ENCODE peak calls at places on chromosomes 16 and 17, in eight cellular contexts. One of them, this sample, is unnamed.

GRCh38 chr17:37744961-37745800 is at the start of gene HNF1B:
- DNase-seq in AG04450: no peak
- DNase-seq in fibroblast of pulmonary artery: no peak
- DNase-seq in brain microvascular endothelial cell: no peak
- DNase-seq in heart left ventricle: no peak
- DNase-seq in cardiac fibroblast: no peak
- DNase-seq in MM.1S: peak; percentile 47
- DNase-seq in foreskin fibroblast: no peak
- DNase-seq in this sample: peak; percentile 80

GRCh38 chr16:28087140-28087660 is 23.7 kb upstream of the GSG1L start:
- DNase-seq in AG04450: no peak
- DNase-seq in fibroblast of pulmonary artery: no peak
- DNase-seq in cardiac fibroblast: no peak
- DNase-seq in MM.1S: no peak
- DNase-seq in brain microvascular endothelial cell: no peak
- DNase-seq in heart left ventricle: no peak
- DNase-seq in foreskin fibroblast: no peak
- DNase-seq in this sample: no peak

GRCh38 chr16:89005201-89006035 is 28.4 kb upstream of the CBFA2T3 start:
- DNase-seq in brain microvascular endothelial cell: no peak
- DNase-seq in heart left ventricle: no peak
- DNase-seq in AG04450: no peak
- DNase-seq in cardiac fibroblast: no peak
- DNase-seq in fibroblast of pulmonary artery: no peak
- DNase-seq in foreskin fibroblast: no peak
- DNase-seq in MM.1S: no peak
- DNase-seq in this sample: no peak

GRCh38 chr16:86664518-86665318 is 86.4 kb downstream of the FOXL1 start:
- DNase-seq in MM.1S: no peak
- DNase-seq in fibroblast of pulmonary artery: peak; percentile 94
- DNase-seq in cardiac fibroblast: peak; percentile 89
- DNase-seq in AG04450: peak; percentile 81
- DNase-seq in foreskin fibroblast: peak; percentile 99
- DNase-seq in brain microvascular endothelial cell: peak; percentile 96
- DNase-seq in heart left ventricle: no peak
- DNase-seq in this sample: peak; percentile 47

GRCh38 chr17:81667754-81668153 is 1.2 kb downstream of the CCDC137 start:
- DNase-seq in heart left ventricle: no peak
- DNase-seq in AG04450: no peak
- DNase-seq in brain microvascular endothelial cell: no peak
- DNase-seq in cardiac fibroblast: no peak
- DNase-seq in MM.1S: no peak
- DNase-seq in foreskin fibroblast: no peak
- DNase-seq in fibroblast of pulmonary artery: no peak
- DNase-seq in this sample: no peak

GRCh38 chr17:15912416-15912955 is 32.4 kb upstream of the ADORA2B start:
- DNase-seq in brain microvascular endothelial cell: no peak
- DNase-seq in cardiac fibroblast: no peak
- DNase-seq in MM.1S: no peak
- DNase-seq in heart left ventricle: no peak
- DNase-seq in fibroblast of pulmonary artery: no peak
- DNase-seq in foreskin fibroblast: no peak
- DNase-seq in AG04450: no peak
- DNase-seq in this sample: no peak

GRCh38 chr16:71441348-71441781 is 489 bp downstream of the TLE7 start:
- DNase-seq in heart left ventricle: no peak
- DNase-seq in fibroblast of pulmonary artery: no peak
- DNase-seq in AG04450: no peak
- DNase-seq in cardiac fibroblast: no peak
- DNase-seq in brain microvascular endothelial cell: no peak
- DNase-seq in foreskin fibroblast: peak; percentile 17
- DNase-seq in MM.1S: no peak
- DNase-seq in this sample: no peak

GRCh38 chr17:40966848-40967247 is at the start of gene KRT39:
- DNase-seq in MM.1S: no peak
- DNase-seq in heart left ventricle: no peak
- DNase-seq in AG04450: no peak
- DNase-seq in brain microvascular endothelial cell: no peak
- DNase-seq in foreskin fibroblast: no peak
- DNase-seq in cardiac fibroblast: no peak
- DNase-seq in fibroblast of pulmonary artery: no peak
- DNase-seq in this sample: no peak

GRCh38 chr16:72094266-72094610 is 591 bp downstream of the DHX38 start:
- DNase-seq in fibroblast of pulmonary artery: no peak
- DNase-seq in heart left ventricle: no peak
- DNase-seq in MM.1S: peak; percentile 21
- DNase-seq in foreskin fibroblast: no peak
- DNase-seq in AG04450: no peak
- DNase-seq in cardiac fibroblast: no peak
- DNase-seq in brain microvascular endothelial cell: no peak
- DNase-seq in this sample: no peak

GRCh38 chr16:80852261-80852872 is 48.0 kb upstream of the CDYL2 start:
- DNase-seq in fibroblast of pulmonary artery: peak; percentile 49
- DNase-seq in brain microvascular endothelial cell: peak; percentile 22
- DNase-seq in foreskin fibroblast: peak; percentile 46
- DNase-seq in cardiac fibroblast: peak; percentile 24
- DNase-seq in heart left ventricle: no peak
- DNase-seq in MM.1S: peak; percentile 33
- DNase-seq in AG04450: no peak
- DNase-seq in this sample: peak; percentile 20

GRCh38 chr16:67917852-67918236 is 13.8 kb downstream of the CTRL start:
- DNase-seq in heart left ventricle: no peak
- DNase-seq in MM.1S: no peak
- DNase-seq in foreskin fibroblast: peak; percentile 88
- DNase-seq in brain microvascular endothelial cell: peak; percentile 84
- DNase-seq in AG04450: no peak
- DNase-seq in fibroblast of pulmonary artery: peak; percentile 44
- DNase-seq in cardiac fibroblast: no peak
- DNase-seq in this sample: no peak

GRCh38 chr17:78712043-78712442 is 70.0 kb downstream of the CYTH1 start:
- DNase-seq in fibroblast of pulmonary artery: no peak
- DNase-seq in cardiac fibroblast: no peak
- DNase-seq in AG04450: no peak
- DNase-seq in foreskin fibroblast: no peak
- DNase-seq in MM.1S: no peak
- DNase-seq in heart left ventricle: no peak
- DNase-seq in brain microvascular endothelial cell: no peak
- DNase-seq in this sample: no peak

GRCh38 chr17:5971969-5972368 is 98.2 kb upstream of the WSCD1 start:
- DNase-seq in heart left ventricle: no peak
- DNase-seq in cardiac fibroblast: no peak
- DNase-seq in foreskin fibroblast: no peak
- DNase-seq in MM.1S: no peak
- DNase-seq in brain microvascular endothelial cell: no peak
- DNase-seq in fibroblast of pulmonary artery: no peak
- DNase-seq in AG04450: no peak
- DNase-seq in this sample: no peak

GRCh38 chr17:75771334-75772281 is 6.6 kb upstream of the GALK1 start:
- DNase-seq in foreskin fibroblast: peak; percentile 61
- DNase-seq in MM.1S: no peak
- DNase-seq in heart left ventricle: no peak
- DNase-seq in AG04450: no peak
- DNase-seq in fibroblast of pulmonary artery: peak; percentile 44
- DNase-seq in cardiac fibroblast: peak; percentile 33
- DNase-seq in brain microvascular endothelial cell: no peak
- DNase-seq in this sample: no peak

GRCh38 chr17:2776589-2777241 is 19.5 kb upstream of the RAP1GAP2 start:
- DNase-seq in cardiac fibroblast: no peak
- DNase-seq in brain microvascular endothelial cell: no peak
- DNase-seq in heart left ventricle: no peak
- DNase-seq in AG04450: no peak
- DNase-seq in MM.1S: no peak
- DNase-seq in fibroblast of pulmonary artery: no peak
- DNase-seq in foreskin fibroblast: no peak
- DNase-seq in this sample: no peak

GRCh38 chr17:21129023-21129681 is 2.4 kb downstream of the DHRS7B start:
- DNase-seq in foreskin fibroblast: peak; percentile 81
- DNase-seq in cardiac fibroblast: peak; percentile 79
- DNase-seq in fibroblast of pulmonary artery: peak; percentile 76
- DNase-seq in MM.1S: no peak
- DNase-seq in heart left ventricle: peak; percentile 35
- DNase-seq in brain microvascular endothelial cell: peak; percentile 43
- DNase-seq in AG04450: peak; percentile 26
- DNase-seq in this sample: no peak

GRCh38 chr16:31141489-31142108 is 6.1 kb upstream of the PRSS8 start:
- DNase-seq in fibroblast of pulmonary artery: no peak
- DNase-seq in foreskin fibroblast: no peak
- DNase-seq in AG04450: no peak
- DNase-seq in cardiac fibroblast: no peak
- DNase-seq in brain microvascular endothelial cell: peak; percentile 54
- DNase-seq in heart left ventricle: peak; percentile 27
- DNase-seq in MM.1S: no peak
- DNase-seq in this sample: no peak

GRCh38 chr17:82924214-82924613 is 84.4 kb upstream of the ZNF750 start:
- DNase-seq in brain microvascular endothelial cell: no peak
- DNase-seq in cardiac fibroblast: no peak
- DNase-seq in foreskin fibroblast: no peak
- DNase-seq in fibroblast of pulmonary artery: no peak
- DNase-seq in heart left ventricle: no peak
- DNase-seq in AG04450: no peak
- DNase-seq in MM.1S: no peak
- DNase-seq in this sample: no peak

GRCh38 chr16:17557480-17557879 is 86.7 kb upstream of the XYLT1 start:
- DNase-seq in heart left ventricle: no peak
- DNase-seq in cardiac fibroblast: no peak
- DNase-seq in AG04450: no peak
- DNase-seq in MM.1S: no peak
- DNase-seq in foreskin fibroblast: no peak
- DNase-seq in fibroblast of pulmonary artery: no peak
- DNase-seq in brain microvascular endothelial cell: no peak
- DNase-seq in this sample: no peak

GRCh38 chr16:17560548-17560947 is 89.8 kb upstream of the XYLT1 start:
- DNase-seq in AG04450: no peak
- DNase-seq in heart left ventricle: no peak
- DNase-seq in MM.1S: no peak
- DNase-seq in foreskin fibroblast: no peak
- DNase-seq in brain microvascular endothelial cell: no peak
- DNase-seq in cardiac fibroblast: no peak
- DNase-seq in fibroblast of pulmonary artery: no peak
- DNase-seq in this sample: no peak

GRCh38 chr16:17552351-17552750 is 81.6 kb upstream of the XYLT1 start:
- DNase-seq in fibroblast of pulmonary artery: no peak
- DNase-seq in brain microvascular endothelial cell: no peak
- DNase-seq in MM.1S: no peak
- DNase-seq in foreskin fibroblast: no peak
- DNase-seq in cardiac fibroblast: no peak
- DNase-seq in AG04450: no peak
- DNase-seq in heart left ventricle: no peak
- DNase-seq in this sample: no peak

GRCh38 chr16:17556276-17557052 is 85.7 kb upstream of the XYLT1 start:
- DNase-seq in MM.1S: peak; percentile 34
- DNase-seq in AG04450: no peak
- DNase-seq in brain microvascular endothelial cell: peak; percentile 0
- DNase-seq in heart left ventricle: no peak
- DNase-seq in cardiac fibroblast: peak; percentile 7
- DNase-seq in foreskin fibroblast: peak; percentile 45
- DNase-seq in fibroblast of pulmonary artery: peak; percentile 11
- DNase-seq in this sample: peak; percentile 39

GRCh38 chr16:17555176-17555575 is 84.4 kb upstream of the XYLT1 start:
- DNase-seq in AG04450: peak; percentile 51
- DNase-seq in fibroblast of pulmonary artery: peak; percentile 21
- DNase-seq in foreskin fibroblast: peak; percentile 68
- DNase-seq in MM.1S: no peak
- DNase-seq in brain microvascular endothelial cell: peak; percentile 55
- DNase-seq in cardiac fibroblast: peak; percentile 23
- DNase-seq in heart left ventricle: no peak
- DNase-seq in this sample: no peak
- TF ChIP-seq CTCF in AG04450: peak; percentile 27
- TF ChIP-seq CTCF in fibroblast of pulmonary artery: no peak
- TF ChIP-seq CTCF in foreskin fibroblast: peak; percentile 5
- TF ChIP-seq CTCF in MM.1S: no peak
- TF ChIP-seq CTCF in brain microvascular endothelial cell: peak; percentile 17
- TF ChIP-seq CTCF in cardiac fibroblast: no peak
- TF ChIP-seq CTCF in heart left ventricle: no peak
- TF ChIP-seq CTCF in this sample: no peak

GRCh38 chr16:14600164-14600563 is 29.9 kb downstream of the PARN start:
- DNase-seq in fibroblast of pulmonary artery: peak; percentile 61
- DNase-seq in brain microvascular endothelial cell: peak; percentile 39
- DNase-seq in AG04450: no peak
- DNase-seq in heart left ventricle: no peak
- DNase-seq in foreskin fibroblast: peak; percentile 50
- DNase-seq in cardiac fibroblast: peak; percentile 61
- DNase-seq in MM.1S: peak; percentile 27
- DNase-seq in this sample: peak; percentile 28
- TF ChIP-seq CTCF in fibroblast of pulmonary artery: peak; percentile 52
- TF ChIP-seq CTCF in brain microvascular endothelial cell: peak; percentile 40
- TF ChIP-seq CTCF in AG04450: peak; percentile 54
- TF ChIP-seq CTCF in heart left ventricle: peak; percentile 48
- TF ChIP-seq CTCF in foreskin fibroblast: peak; percentile 44
- TF ChIP-seq CTCF in cardiac fibroblast: peak; percentile 48
- TF ChIP-seq CTCF in MM.1S: peak; percentile 47
- TF ChIP-seq CTCF in this sample: no peak

GRCh38 chr16:25045696-25046381 is 30.7 kb upstream of the ARHGAP17 start:
- DNase-seq in cardiac fibroblast: peak; percentile 58
- DNase-seq in AG04450: no peak
- DNase-seq in MM.1S: no peak
- DNase-seq in foreskin fibroblast: peak; percentile 76
- DNase-seq in brain microvascular endothelial cell: peak; percentile 44
- DNase-seq in heart left ventricle: no peak
- DNase-seq in fibroblast of pulmonary artery: peak; percentile 42
- DNase-seq in this sample: no peak
- TF ChIP-seq CTCF in cardiac fibroblast: no peak
- TF ChIP-seq CTCF in AG04450: no peak
- TF ChIP-seq CTCF in MM.1S: no peak
- TF ChIP-seq CTCF in foreskin fibroblast: no peak
- TF ChIP-seq CTCF in brain microvascular endothelial cell: no peak
- TF ChIP-seq CTCF in heart left ventricle: no peak
- TF ChIP-seq CTCF in fibroblast of pulmonary artery: no peak
- TF ChIP-seq CTCF in this sample: no peak

DNA sequence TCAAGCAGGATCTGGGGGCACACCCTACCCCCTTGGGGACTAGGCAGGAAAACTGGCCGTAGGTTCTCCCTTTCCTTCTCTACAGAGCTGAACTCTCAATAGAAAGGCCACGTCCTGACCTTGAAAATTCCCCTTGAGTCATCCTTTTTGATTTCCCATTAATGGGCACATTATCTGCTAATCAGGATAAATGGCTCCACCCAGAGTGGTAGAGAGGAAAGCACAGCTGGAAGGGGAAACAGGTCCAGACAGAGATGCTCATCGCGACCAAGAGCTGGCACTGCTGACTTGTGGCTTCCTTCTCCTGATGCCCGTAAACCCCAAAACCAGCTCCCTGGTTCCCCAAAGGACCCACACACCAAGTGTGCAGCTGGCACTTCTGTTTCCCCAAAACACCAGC is 206.5 kb upstream of the CDH5 start:
- DNase-seq in heart left ventricle: no peak
- DNase-seq in fibroblast of pulmonary artery: peak; percentile 24
- DNase-seq in cardiac fibroblast: peak; percentile 37
- DNase-seq in foreskin fibroblast: peak; percentile 55
- DNase-seq in brain microvascular endothelial cell: no peak
- DNase-seq in AG04450: no peak
- DNase-seq in MM.1S: no peak
- DNase-seq in this sample: no peak
- TF ChIP-seq CTCF in heart left ventricle: no peak
- TF ChIP-seq CTCF in fibroblast of pulmonary artery: no peak
- TF ChIP-seq CTCF in cardiac fibroblast: no peak
- TF ChIP-seq CTCF in foreskin fibroblast: peak; percentile 31
- TF ChIP-seq CTCF in brain microvascular endothelial cell: peak; percentile 33
- TF ChIP-seq CTCF in AG04450: peak; percentile 18
- TF ChIP-seq CTCF in MM.1S: no peak
- TF ChIP-seq CTCF in this sample: no peak

This sample was measured in GM10248.